ENCODE peak calls at places on chromosomes 6 and 20, in eight cellular contexts. Y is ELF-1; E is neural crest cell; T is NCI-H1105; M is RWPE1; C is activated T-helper 1 cell treated with anti-CD3 and anti-CD28 coated beads, Interleukin-12 subunit alpha, Interleukin-12 subunit beta, Interleukin-2, Interleukin-4 antibody, amounts not matched to agents 30 ng/mL and 10 ng/mL and 1 ng/mL, durations not matched to agents 14 hours and 24 hours and 36 hours; G is effector memory CD8-positive, alpha-beta T cell; R is amniotic stem cell. L is an unnamed sample.

GRCh38 chr6:168193816-168194701 is 115.0 kb upstream of the FRMD1 start:
- DNase-seq in Y (peak), E (no peak), R (no peak), M (no peak), G (no peak), C (no peak), T (no peak), L (no peak)

GRCh38 chr6:39214846-39215639 is 14.2 kb downstream of the KCNK5 start:
- DNase-seq in T (no peak), C (no peak), R (no peak), Y (no peak), E (no peak), G (no peak), M (no peak), L (no peak)

GRCh38 chr6:157561929-157562810 is 181.2 kb downstream of the ZDHHC14 start:
- DNase-seq in R (no peak), G (no peak), T (no peak), C (no peak), Y (no peak), E (no peak), M (no peak), L (no peak)

GRCh38 chr20:63466250-63466825 is 6.1 kb downstream of the KCNQ2 start:
- DNase-seq in E (no peak), G (no peak), Y (no peak), T (no peak), C (no peak), R (no peak), M (no peak), L (no peak)

GRCh38 chr6:129186988-129187387 is 304.1 kb downstream of the LAMA2 start:
- DNase-seq in Y (no peak), E (no peak), C (no peak), R (peak), G (no peak), M (peak), T (no peak), L (peak)

GRCh38 chr20:62044671-62045070 is 21.0 kb downstream of the TAF4 start:
- DNase-seq in Y (peak), R (no peak), G (no peak), C (no peak), E (no peak), M (no peak), T (no peak), L (no peak)

GRCh38 chr6:6565488-6565887 is 23.0 kb upstream of the LY86 start:
- DNase-seq in E (no peak), T (peak), G (no peak), R (no peak), M (no peak), C (no peak), Y (no peak), L (no peak)

GRCh38 chr6:43060034-43060754 is 763 bp downstream of the KLC4 start:
- DNase-seq in G (no peak), M (peak), R (no peak), C (no peak), Y (no peak), T (no peak), E (no peak), L (no peak)

GRCh38 chr20:32603046-32603726 is 18.1 kb upstream of the NOL4L start:
- DNase-seq in R (no peak), T (no peak), C (no peak), M (no peak), Y (no peak), G (no peak), E (no peak), L (no peak)

GRCh38 chr6:37283786-37284185 is 25.8 kb upstream of the TMEM217 start:
- DNase-seq in C (no peak), Y (no peak), G (no peak), R (no peak), M (no peak), T (no peak), E (no peak), L (no peak)

GRCh38 chr6:32971245-32971580 is 2.8 kb downstream of the BRD2 start:
- DNase-seq in R (no peak), M (no peak), G (no peak), E (no peak), T (no peak), C (no peak), Y (no peak), L (no peak)